ENCODE peak calls at places on chromosome 13, in ten cellular contexts. O is fibroblast of villous mesenchyme; J is lower leg skin; G is GM23338; S is endodermal cell; P is cardiac muscle cell; E is tibial nerve; B is CD4-positive, CD25-positive, alpha-beta regulatory T cell; F is ovary; R is fibroblast of the aortic adventitia. H is an unnamed sample.

GRCh38 chr13:79749985-79750551 is 269.1 kb downstream of the NDFIP2 start:
- DNase-seq in O (peak; percentile 99), J (peak; percentile 75), G (peak; percentile 56), S (peak; percentile 78), P (peak; percentile 66), E (peak; percentile 86), B (no peak), F (peak; percentile 76), R (peak; percentile 99), H (peak; percentile 87)

GRCh38 chr13:21879263-21879914 is 208.5 kb downstream of the FGF9 start:
- DNase-seq in O (no peak), J (no peak), G (no peak), S (no peak), P (no peak), E (no peak), B (no peak), F (no peak), R (no peak), H (peak; percentile 10)

GRCh38 chr13:40193290-40194203 is 472.9 kb downstream of the FOXO1 start:
- DNase-seq in O (no peak), J (peak; percentile 58), G (no peak), S (no peak), P (no peak), E (peak; percentile 77), B (no peak), F (no peak), R (peak; percentile 84), H (no peak)

GRCh38 chr13:35332134-35332533 is 144.4 kb downstream of the MAB21L1 start:
- DNase-seq in O (no peak), J (no peak), G (no peak), S (no peak), P (no peak), E (no peak), B (no peak), F (no peak), R (no peak), H (no peak)

GRCh38 chr13:20718958-20719566 is 15.6 kb downstream of the IL17D start:
- DNase-seq in O (no peak), J (no peak), G (no peak), S (no peak), P (no peak), E (no peak), B (no peak), F (no peak), R (no peak), H (no peak)

GRCh38 chr13:61954092-61954491 is 538.4 kb upstream of the PCDH20 start:
- DNase-seq in O (peak; percentile 0), J (no peak), G (peak; percentile 69), S (no peak), P (peak; percentile 52), E (no peak), B (no peak), F (no peak), R (no peak), H (no peak)

GRCh38 chr13:34320084-34320483 is 502.1 kb downstream of the RFC3 start:
- DNase-seq in O (no peak), J (no peak), G (no peak), S (no peak), P (no peak), E (no peak), B (no peak), F (no peak), R (no peak), H (no peak)

GRCh38 chr13:104011505-104012270 is 945.5 kb upstream of the SLC10A2 start:
- DNase-seq in O (peak; percentile 21), J (peak; percentile 17), G (peak; percentile 13), S (peak; percentile 63), P (peak; percentile 10), E (no peak), B (no peak), F (no peak), R (peak; percentile 15), H (no peak)

GRCh38 chr13:20363162-20363561 is 131.0 kb upstream of the GJB6 start:
- DNase-seq in O (no peak), J (no peak), G (no peak), S (no peak), P (no peak), E (no peak), B (no peak), F (no peak), R (no peak), H (no peak)

GRCh38 chr13:47822036-47822435 is 179.0 kb downstream of the SUCLA2 start:
- DNase-seq in O (no peak), J (no peak), G (no peak), S (no peak), P (no peak), E (no peak), B (no peak), F (no peak), R (no peak), H (no peak)

GRCh38 chr13:40120288-40120687 is 464.8 kb downstream of the COG6 start:
- DNase-seq in O (peak; percentile 77), J (no peak), G (no peak), S (no peak), P (no peak), E (no peak), B (no peak), F (no peak), R (peak; percentile 83), H (no peak)

GRCh38 chr13:27170221-27170520 is 1.4 kb downstream of the USP12 start:
- DNase-seq in O (peak; percentile 73), J (no peak), G (no peak), S (no peak), P (no peak), E (no peak), B (no peak), F (no peak), R (peak; percentile 72), H (no peak)

GRCh38 chr13:44181938-44182337 is 191.7 kb upstream of the SERP2 start:
- DNase-seq in O (no peak), J (no peak), G (no peak), S (no peak), P (no peak), E (no peak), B (no peak), F (no peak), R (no peak), H (no peak)

GRCh38 chr13:101691326-101691725 is 238.9 kb downstream of the ITGBL1 start:
- DNase-seq in O (no peak), J (no peak), G (no peak), S (no peak), P (no peak), E (no peak), B (no peak), F (no peak), R (no peak), H (no peak)

GRCh38 chr13:79196366-79196765 is 209.7 kb downstream of the RBM26 start:
- DNase-seq in O (no peak), J (no peak), G (no peak), S (no peak), P (no peak), E (no peak), B (no peak), F (no peak), R (no peak), H (no peak)

GRCh38 chr13:73958657-73959397 is 175.4 kb downstream of the KLF12 start:
- DNase-seq in O (no peak), J (no peak), G (no peak), S (no peak), P (no peak), E (no peak), B (no peak), F (no peak), R (no peak), H (no peak)

GRCh38 chr13:77516342-77516789 is 19.1 kb upstream of the SCEL start:
- DNase-seq in O (no peak), J (no peak), G (peak; percentile 12), S (no peak), P (no peak), E (no peak), B (no peak), F (no peak), R (peak; percentile 51), H (no peak)

GRCh38 chr13:37481005-37481857 is 117.3 kb downstream of the POSTN start:
- DNase-seq in O (no peak), J (no peak), G (no peak), S (no peak), P (no peak), E (no peak), B (no peak), F (no peak), R (peak; percentile 81), H (no peak)

GRCh38 chr13:47049276-47049989 is 152.6 kb upstream of the HTR2A start:
- DNase-seq in O (no peak), J (no peak), G (no peak), S (no peak), P (no peak), E (no peak), B (no peak), F (no peak), R (no peak), H (no peak)

GRCh38 chr13:45584816-45585215 is 30.7 kb downstream of the ERICH6B start:
- DNase-seq in O (peak; percentile 27), J (no peak), G (peak; percentile 43), S (peak; percentile 62), P (peak; percentile 11), E (no peak), B (no peak), F (no peak), R (no peak), H (no peak)

GRCh38 chr13:26561636-26562537 is 4.4 kb downstream of the WASF3 start:
- DNase-seq in O (peak; percentile 56), J (no peak), G (peak; percentile 23), S (no peak), P (peak; percentile 72), E (no peak), B (no peak), F (no peak), R (peak; percentile 86), H (peak; percentile 31)

GRCh38 chr13:100666124-100666523 is 8.5 kb downstream of the TMTC4 start:
- DNase-seq in O (peak; percentile 6), J (no peak), G (no peak), S (no peak), P (no peak), E (no peak), B (no peak), F (no peak), R (peak; percentile 61), H (no peak)
- H3K4me3 ChIP-seq in O (no peak overlapping the region), J (no peak overlapping the region), G (no peak overlapping the region), S (no peak overlapping the region), P (no peak overlapping the region), E (no peak overlapping the region), B (no peak overlapping the region), F (no peak overlapping the region), R (no peak overlapping the region), H (no peak overlapping the region)

GRCh38 chr13:112968380-112968909 is 569 bp upstream of the MCF2L start:
- DNase-seq in O (no peak), J (no peak), G (peak; percentile 62), S (peak; percentile 79), P (peak; percentile 39), E (no peak), B (peak; percentile 48), F (peak; percentile 64), R (no peak), H (peak; percentile 69)
- H3K4me3 ChIP-seq in O (no peak overlapping the region), J (peak overlapping the region; percentile 10), G (peak overlapping the region; percentile 77), S (peak overlapping the region; percentile 90), P (peak overlapping the region; percentile 68), E (peak overlapping the region; percentile 27), B (no peak overlapping the region), F (peak overlapping the region; percentile 46), R (no peak overlapping the region), H (peak overlapping the region; percentile 35)

GRCh38 chr13:66660013-66660804 is 569.9 kb downstream of the PCDH9 start:
- DNase-seq in O (peak; percentile 23), J (no peak), G (no peak), S (no peak), P (no peak), E (no peak), B (no peak), F (no peak), R (peak; percentile 68), H (no peak)
- H3K4me3 ChIP-seq in O (no peak overlapping the region), J (no peak overlapping the region), G (no peak overlapping the region), S (no peak overlapping the region), P (no peak overlapping the region), E (no peak overlapping the region), B (no peak overlapping the region), F (no peak overlapping the region), R (no peak overlapping the region), H (no peak overlapping the region)

GRCh38 chr13:95678967-95679366 is 2.0 kb downstream of the DNAJC3 start:
- DNase-seq in O (no peak), J (no peak), G (no peak), S (no peak), P (no peak), E (no peak), B (no peak), F (no peak), R (no peak), H (no peak)
- H3K4me3 ChIP-seq in O (peak overlapping the region; percentile 79), J (no peak overlapping the region), G (peak overlapping the region; percentile 79), S (peak overlapping the region; percentile 94), P (peak overlapping the region; percentile 83), E (no peak overlapping the region), B (peak overlapping the region; percentile 96), F (no peak overlapping the region), R (peak overlapping the region; percentile 97), H (no peak overlapping the region)

H was measured in lung.